ENCODE peak calls at places on chromosomes 5 and 9, in five cellular contexts. Z is tibial artery; X is CD8-positive, alpha-beta T cell; T is BE2C; N is SK-N-SH. E is an unnamed sample.

GRCh38 chr9:111903996-111904395 is 7.4 kb downstream of the UGCG start:
- DNase-seq in Z (no peak), X (no peak), T (no peak), N (peak; percentile 19), E (no peak)

GRCh38 chr9:34276772-34277171 is 52.3 kb downstream of the KIF24 start:
- DNase-seq in Z (no peak), X (no peak), T (no peak), N (peak; percentile 79), E (no peak)

GRCh38 chr9:134964271-134964670 is 46.6 kb upstream of the FCN1 start:
- DNase-seq in Z (peak; percentile 37), X (no peak), T (no peak), N (no peak), E (no peak)

GRCh38 chr9:134315716-134316443 is 10.4 kb upstream of the RXRA start:
- DNase-seq in Z (peak; percentile 55), X (no peak), T (no peak), N (no peak), E (no peak)

GRCh38 chr9:27765266-27765665 is 192.0 kb upstream of the C9orf72 start:
- DNase-seq in Z (no peak), X (no peak), T (no peak), N (no peak), E (no peak)

GRCh38 chr9:18923671-18924430 is 109.2 kb downstream of the SAXO1 start:
- DNase-seq in Z (no peak), X (no peak), T (no peak), N (no peak), E (no peak)

GRCh38 chr5:95734156-95734555 is 3.0 kb downstream of the RHOBTB3 start:
- DNase-seq in Z (no peak), X (no peak), T (no peak), N (no peak), E (no peak)

GRCh38 chr5:136809382-136809781 is 444.0 kb upstream of the TRPC7 start:
- DNase-seq in Z (no peak), X (no peak), T (no peak), N (no peak), E (no peak)

GRCh38 chr5:75856056-75856455 is 138.8 kb upstream of the POC5 start:
- DNase-seq in Z (no peak), X (no peak), T (no peak), N (no peak), E (no peak)

GRCh38 chr9:38068616-38068865 is 486 bp downstream of the SHB start:
- DNase-seq in Z (peak; percentile 77), X (no peak), T (peak; percentile 62), N (peak; percentile 76), E (peak; percentile 46)

GRCh38 chr5:105554613-105555169 is 1992.1 kb upstream of the NUDT12 start:
- DNase-seq in Z (no peak), X (no peak), T (no peak), N (no peak), E (no peak)

GRCh38 chr9:123070210-123070609 is 36.7 kb downstream of the GPR21 start:
- DNase-seq in Z (no peak), X (no peak), T (no peak), N (no peak), E (no peak)

GRCh38 chr5:87267574-87268125 is at the start of gene RASA1:
- DNase-seq in Z (peak; percentile 96), X (no peak), T (peak; percentile 98), N (peak; percentile 98), E (no peak)

GRCh38 chr5:123115020-123115419 is 26.0 kb downstream of the PRDM6 start:
- DNase-seq in Z (no peak), X (no peak), T (no peak), N (no peak), E (no peak)

GRCh38 chr9:91711755-91712591 is 238.1 kb downstream of the ROR2 start:
- DNase-seq in Z (no peak), X (peak; percentile 13), T (no peak), N (no peak), E (peak; percentile 25)

GRCh38 chr5:79705632-79706031 is 16.0 kb downstream of the CMYA5 start:
- DNase-seq in Z (no peak), X (no peak), T (no peak), N (no peak), E (no peak)

GRCh38 chr9:86333651-86334050 is 20.6 kb downstream of the TUT7 start:
- DNase-seq in Z (no peak), X (no peak), T (no peak), N (no peak), E (no peak)

GRCh38 chr9:86329649-86330048 is 24.6 kb downstream of the TUT7 start:
- DNase-seq in Z (no peak), X (no peak), T (no peak), N (no peak), E (no peak)

GRCh38 chr9:86326536-86326935 is 27.7 kb downstream of the TUT7 start:
- DNase-seq in Z (no peak), X (no peak), T (no peak), N (no peak), E (no peak)

GRCh38 chr9:86328153-86328552 is 26.1 kb downstream of the TUT7 start:
- DNase-seq in Z (no peak), X (no peak), T (no peak), N (no peak), E (no peak)

DNA sequence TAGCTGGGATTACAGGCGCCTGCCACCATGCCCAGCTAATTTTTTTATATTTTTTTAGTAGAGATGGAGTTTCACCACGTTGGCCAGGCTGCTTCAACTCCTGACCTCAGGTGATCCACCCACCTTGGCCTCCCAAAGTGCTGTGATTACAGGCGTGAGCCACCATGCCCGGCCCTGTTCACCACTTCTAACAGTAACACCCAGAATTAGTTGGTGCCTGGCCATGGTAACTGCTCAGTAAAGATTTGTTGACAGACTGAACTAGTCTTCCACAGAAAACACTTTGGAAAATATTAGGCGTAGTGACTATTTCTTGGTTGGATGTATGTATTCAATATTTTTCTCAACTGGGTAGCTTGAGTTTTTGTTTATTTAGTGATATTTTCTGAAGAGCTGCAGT is 24.0 kb downstream of the TUT7 start:
- DNase-seq in Z (no peak), X (no peak), T (no peak), N (no peak), E (no peak)
- H3K36me3 ChIP-seq in Z (peaks cover 71% of the 10 kb centered on the region), X (peaks cover 28% of the 10 kb centered on the region), T (peaks cover 16% of the 10 kb centered on the region), N (peaks cover 67% of the 10 kb centered on the region), E (peaks cover 46% of the 10 kb centered on the region)

GRCh38 chr5:134818776-134819175 is 27.0 kb upstream of the C5orf24 start:
- DNase-seq in Z (no peak), X (no peak), T (no peak), N (no peak), E (no peak)

GRCh38 chr5:134819404-134819963 is 26.3 kb upstream of the C5orf24 start:
- DNase-seq in Z (no peak), X (no peak), T (no peak), N (no peak), E (no peak)

GRCh38 chr5:134824681-134825080 is 21.1 kb upstream of the C5orf24 start:
- DNase-seq in Z (no peak), X (no peak), T (no peak), N (no peak), E (no peak)

GRCh38 chr5:134825212-134825611 is 20.6 kb upstream of the C5orf24 start:
- DNase-seq in Z (no peak), X (no peak), T (no peak), N (no peak), E (no peak)

GRCh38 chr5:134821841-134822240 is 23.9 kb upstream of the C5orf24 start:
- DNase-seq in Z (no peak), X (no peak), T (no peak), N (no peak), E (no peak)
- H3K36me3 ChIP-seq in Z (peaks cover 74% of the 10 kb centered on the region), X (peaks cover 15% of the 10 kb centered on the region), T (peaks cover 59% of the 10 kb centered on the region), N (peaks cover 82% of the 10 kb centered on the region), E (peaks cover 47% of the 10 kb centered on the region)

DNA sequence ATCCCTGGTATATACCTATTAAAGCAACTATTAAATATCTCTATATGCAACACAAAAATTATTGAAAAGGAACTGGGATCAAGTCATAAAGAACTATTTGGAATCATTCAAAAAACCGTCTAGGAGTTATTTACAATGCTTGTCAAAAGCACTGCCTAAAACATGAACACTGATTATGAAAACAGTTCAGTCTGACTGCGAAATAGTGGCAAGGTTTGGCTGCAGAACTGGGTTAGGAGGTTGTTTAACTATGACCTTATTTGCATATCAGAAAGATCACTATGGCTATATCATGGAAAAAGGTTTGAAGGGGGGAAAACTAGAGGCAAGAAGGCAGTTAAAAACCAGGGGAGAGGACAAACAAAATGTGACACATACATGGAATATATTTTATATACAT is 12.0 kb downstream of the FBXW2 start:
- DNase-seq in Z (no peak), X (no peak), T (no peak), N (no peak), E (no peak)
- H3K36me3 ChIP-seq in Z (peaks cover 24% of the 10 kb centered on the region), X (peaks cover 17% of the 10 kb centered on the region), T (peaks cover 21% of the 10 kb centered on the region), N (peaks cover 38% of the 10 kb centered on the region), E (peaks cover 21% of the 10 kb centered on the region)

GRCh38 chr9:14323083-14323968 is 9.4 kb upstream of the NFIB start:
- DNase-seq in Z (no peak), X (no peak), T (no peak), N (no peak), E (no peak)
- H3K36me3 ChIP-seq in Z (no peaks in the 10 kb centered on the region), X (no peaks in the 10 kb centered on the region), T (no peaks in the 10 kb centered on the region), N (no peaks in the 10 kb centered on the region), E (no peaks in the 10 kb centered on the region)

GRCh38 chr9:98768344-98768743 is 28.0 kb downstream of the ANKS6 start:
- DNase-seq in Z (no peak), X (no peak), T (no peak), N (no peak), E (no peak)
- H3K36me3 ChIP-seq in Z (peaks cover 88% of the 10 kb centered on the region), X (peaks cover 9% of the 10 kb centered on the region), T (peaks cover 2% of the 10 kb centered on the region), N (peaks cover 31% of the 10 kb centered on the region), E (no peaks in the 10 kb centered on the region)

GRCh38 chr5:17227868-17228267 is 10.4 kb downstream of the BASP1 start:
- DNase-seq in Z (no peak), X (no peak), T (no peak), N (no peak), E (no peak)

GRCh38 chr5:17223375-17224185 is 6.1 kb downstream of the BASP1 start:
- DNase-seq in Z (no peak), X (no peak), T (no peak), N (no peak), E (no peak)

GRCh38 chr5:17224858-17225436 is 7.5 kb downstream of the BASP1 start:
- DNase-seq in Z (no peak), X (no peak), T (no peak), N (no peak), E (no peak)

GRCh38 chr5:17222679-17223078 is 5.2 kb downstream of the BASP1 start:
- DNase-seq in Z (no peak), X (no peak), T (no peak), N (no peak), E (no peak)

GRCh38 chr5:17225551-17225950 is 8.1 kb downstream of the BASP1 start:
- DNase-seq in Z (no peak), X (no peak), T (no peak), N (no peak), E (no peak)
- H3K36me3 ChIP-seq in Z (no peaks in the 10 kb centered on the region), X (no peaks in the 10 kb centered on the region), T (peaks cover 47% of the 10 kb centered on the region), N (peaks cover 15% of the 10 kb centered on the region), E (no peaks in the 10 kb centered on the region)